ENCODE peak calls at places on chromosomes 3 and 15, in five cellular contexts. One of them, this sample, is unnamed. For H3K27me3, the result is how much of the 10 kb centered on the place peaks cover.

GRCh38 chr3:168034152-168034928 is 61.4 kb downstream of the GOLIM4 start:
- DNase-seq in CD8-positive, alpha-beta T cell: no peak
- DNase-seq in left lung: no peak
- DNase-seq in upper lobe of right lung: no peak
- DNase-seq in fibroblast of lung: peak
- DNase-seq in this sample: no peak

GRCh38 chr3:152302521-152303021 is 33.8 kb downstream of the MBNL1 start:
- DNase-seq in fibroblast of lung: peak
- DNase-seq in CD8-positive, alpha-beta T cell: no peak
- DNase-seq in left lung: no peak
- DNase-seq in upper lobe of right lung: peak
- DNase-seq in this sample: no peak

GRCh38 chr15:77144492-77145070 is 73.7 kb upstream of the TSPAN3 start:
- DNase-seq in CD8-positive, alpha-beta T cell: no peak
- DNase-seq in left lung: no peak
- DNase-seq in fibroblast of lung: peak
- DNase-seq in upper lobe of right lung: no peak
- DNase-seq in this sample: no peak

GRCh38 chr3:39278616-39278935 is 1.3 kb downstream of the CX3CR1 start:
- DNase-seq in left lung: no peak
- DNase-seq in fibroblast of lung: no peak
- DNase-seq in upper lobe of right lung: no peak
- DNase-seq in CD8-positive, alpha-beta T cell: no peak
- DNase-seq in this sample: no peak

GRCh38 chr3:127535901-127536817 is 54.4 kb downstream of the TPRA1 start:
- DNase-seq in fibroblast of lung: no peak
- DNase-seq in left lung: peak
- DNase-seq in upper lobe of right lung: no peak
- DNase-seq in CD8-positive, alpha-beta T cell: no peak
- DNase-seq in this sample: no peak

GRCh38 chr3:188901671-188902331 is 270.0 kb upstream of the TPRG1 start:
- DNase-seq in upper lobe of right lung: no peak
- DNase-seq in CD8-positive, alpha-beta T cell: no peak
- DNase-seq in fibroblast of lung: no peak
- DNase-seq in left lung: no peak
- DNase-seq in this sample: no peak

GRCh38 chr15:60526127-60526616 is 47.2 kb upstream of the ICE2 start:
- DNase-seq in fibroblast of lung: no peak
- DNase-seq in CD8-positive, alpha-beta T cell: no peak
- DNase-seq in left lung: no peak
- DNase-seq in upper lobe of right lung: no peak
- DNase-seq in this sample: no peak

GRCh38 chr3:186239321-186239720 is 122.7 kb downstream of the DGKG start:
- DNase-seq in fibroblast of lung: peak
- DNase-seq in upper lobe of right lung: no peak
- DNase-seq in left lung: no peak
- DNase-seq in CD8-positive, alpha-beta T cell: no peak
- DNase-seq in this sample: no peak

GRCh38 chr3:181690769-181691168 is 21.0 kb upstream of the SOX2 start:
- DNase-seq in left lung: no peak
- DNase-seq in fibroblast of lung: no peak
- DNase-seq in CD8-positive, alpha-beta T cell: no peak
- DNase-seq in upper lobe of right lung: no peak
- DNase-seq in this sample: no peak

GRCh38 chr15:57552678-57553334 is 38.9 kb upstream of the MYZAP start:
- DNase-seq in left lung: no peak
- DNase-seq in CD8-positive, alpha-beta T cell: no peak
- DNase-seq in upper lobe of right lung: no peak
- DNase-seq in fibroblast of lung: no peak
- DNase-seq in this sample: no peak

GRCh38 chr3:119044593-119044992 is 9.9 kb upstream of the IGSF11 start:
- DNase-seq in upper lobe of right lung: no peak
- DNase-seq in fibroblast of lung: no peak
- DNase-seq in CD8-positive, alpha-beta T cell: no peak
- DNase-seq in left lung: no peak
- DNase-seq in this sample: no peak

GRCh38 chr3:26562324-26562723 is 60.2 kb upstream of the LRRC3B start:
- DNase-seq in left lung: no peak
- DNase-seq in upper lobe of right lung: no peak
- DNase-seq in fibroblast of lung: no peak
- DNase-seq in CD8-positive, alpha-beta T cell: no peak
- DNase-seq in this sample: no peak

GRCh38 chr3:47163023-47163989 is 607 bp downstream of the SETD2 start:
- DNase-seq in CD8-positive, alpha-beta T cell: peak
- DNase-seq in left lung: peak
- DNase-seq in fibroblast of lung: peak
- DNase-seq in upper lobe of right lung: peak
- DNase-seq in this sample: peak

GRCh38 chr3:47781326-47781684 is 388 bp downstream of the SMARCC1 start:
- DNase-seq in upper lobe of right lung: peak
- DNase-seq in CD8-positive, alpha-beta T cell: peak
- DNase-seq in fibroblast of lung: no peak
- DNase-seq in left lung: peak
- DNase-seq in this sample: peak

GRCh38 chr3:186021673-186022362 is 84.0 kb upstream of the TRA2B start:
- DNase-seq in upper lobe of right lung: no peak
- DNase-seq in CD8-positive, alpha-beta T cell: no peak
- DNase-seq in left lung: no peak
- DNase-seq in fibroblast of lung: peak
- DNase-seq in this sample: no peak

GRCh38 chr15:84828433-84828908 is 11.3 kb downstream of the ALPK3 start:
- DNase-seq in fibroblast of lung: no peak
- DNase-seq in upper lobe of right lung: no peak
- DNase-seq in left lung: peak
- DNase-seq in CD8-positive, alpha-beta T cell: no peak
- DNase-seq in this sample: no peak

GRCh38 chr3:161508852-161509477 is 12.4 kb downstream of the OTOL1 start:
- DNase-seq in upper lobe of right lung: no peak
- DNase-seq in left lung: no peak
- DNase-seq in CD8-positive, alpha-beta T cell: no peak
- DNase-seq in fibroblast of lung: peak
- DNase-seq in this sample: no peak

GRCh38 chr3:160027541-160028195 is 39.0 kb downstream of the IL12A start:
- DNase-seq in upper lobe of right lung: no peak
- DNase-seq in CD8-positive, alpha-beta T cell: no peak
- DNase-seq in left lung: no peak
- DNase-seq in fibroblast of lung: peak
- DNase-seq in this sample: no peak

GRCh38 chr15:38714309-38715072 is 149.9 kb upstream of the RASGRP1 start:
- DNase-seq in fibroblast of lung: peak
- DNase-seq in upper lobe of right lung: no peak
- DNase-seq in left lung: no peak
- DNase-seq in CD8-positive, alpha-beta T cell: no peak
- DNase-seq in this sample: no peak

GRCh38 chr3:187661267-187661666 is 8.9 kb downstream of the SST start:
- DNase-seq in upper lobe of right lung: no peak
- DNase-seq in fibroblast of lung: no peak
- DNase-seq in CD8-positive, alpha-beta T cell: no peak
- DNase-seq in left lung: no peak
- DNase-seq in this sample: no peak

GRCh38 chr3:168341192-168341816 is 245.6 kb upstream of the GOLIM4 start:
- DNase-seq in upper lobe of right lung: no peak
- DNase-seq in left lung: no peak
- DNase-seq in CD8-positive, alpha-beta T cell: no peak
- DNase-seq in fibroblast of lung: peak
- DNase-seq in this sample: no peak

GRCh38 chr3:133192363-133192945 is 154.3 kb downstream of the TMEM108 start:
- DNase-seq in CD8-positive, alpha-beta T cell: no peak
- DNase-seq in fibroblast of lung: no peak
- DNase-seq in left lung: no peak
- DNase-seq in upper lobe of right lung: no peak
- DNase-seq in this sample: no peak

GRCh38 chr15:52780172-52780980 is 9.8 kb downstream of the ONECUT1 start:
- DNase-seq in left lung: peak
- DNase-seq in CD8-positive, alpha-beta T cell: peak
- DNase-seq in fibroblast of lung: peak
- DNase-seq in upper lobe of right lung: peak
- DNase-seq in this sample: peak

GRCh38 chr3:139231555-139232281 is 112.1 kb upstream of the MRPS22 start:
- DNase-seq in fibroblast of lung: no peak
- DNase-seq in left lung: no peak
- DNase-seq in CD8-positive, alpha-beta T cell: no peak
- DNase-seq in upper lobe of right lung: no peak
- DNase-seq in this sample: no peak

GRCh38 chr3:107959767-107960166 is 131.1 kb downstream of the CD47 start:
- DNase-seq in fibroblast of lung: no peak
- DNase-seq in upper lobe of right lung: no peak
- DNase-seq in left lung: no peak
- DNase-seq in CD8-positive, alpha-beta T cell: no peak
- DNase-seq in this sample: no peak

GRCh38 chr3:45994661-45995369 is 809 bp downstream of the FYCO1 start:
- DNase-seq in left lung: no peak
- DNase-seq in fibroblast of lung: no peak
- DNase-seq in upper lobe of right lung: no peak
- DNase-seq in CD8-positive, alpha-beta T cell: peak
- DNase-seq in this sample: peak

GRCh38 chr3:127012091-127012490 is 29.2 kb downstream of the PLXNA1 start:
- DNase-seq in fibroblast of lung: peak
- DNase-seq in upper lobe of right lung: no peak
- DNase-seq in left lung: no peak
- DNase-seq in CD8-positive, alpha-beta T cell: no peak
- DNase-seq in this sample: no peak

GRCh38 chr15:55980511-55980910 is 12.9 kb downstream of the NEDD4 start:
- DNase-seq in CD8-positive, alpha-beta T cell: no peak
- DNase-seq in upper lobe of right lung: no peak
- DNase-seq in left lung: no peak
- DNase-seq in fibroblast of lung: no peak
- DNase-seq in this sample: no peak

GRCh38 chr3:171187706-171188290 is 161.3 kb upstream of the SLC2A2 start:
- DNase-seq in fibroblast of lung: peak
- DNase-seq in CD8-positive, alpha-beta T cell: no peak
- DNase-seq in left lung: no peak
- DNase-seq in upper lobe of right lung: no peak
- DNase-seq in this sample: no peak

GRCh38 chr3:50607271-50608091 is 4.1 kb downstream of the CISH start:
- DNase-seq in left lung: peak
- DNase-seq in fibroblast of lung: no peak
- DNase-seq in upper lobe of right lung: no peak
- DNase-seq in CD8-positive, alpha-beta T cell: no peak
- DNase-seq in this sample: no peak

GRCh38 chr15:74752011-74752410 is 3.4 kb downstream of the CYP1A2 start:
- DNase-seq in upper lobe of right lung: no peak
- DNase-seq in left lung: no peak
- DNase-seq in fibroblast of lung: no peak
- DNase-seq in CD8-positive, alpha-beta T cell: no peak
- DNase-seq in this sample: no peak
- H3K27me3 ChIP-seq in upper lobe of right lung: under half
- H3K27me3 ChIP-seq in left lung: under half
- H3K27me3 ChIP-seq in fibroblast of lung: under half
- H3K27me3 ChIP-seq in CD8-positive, alpha-beta T cell: under half
- H3K27me3 ChIP-seq in this sample: under half

DNA sequence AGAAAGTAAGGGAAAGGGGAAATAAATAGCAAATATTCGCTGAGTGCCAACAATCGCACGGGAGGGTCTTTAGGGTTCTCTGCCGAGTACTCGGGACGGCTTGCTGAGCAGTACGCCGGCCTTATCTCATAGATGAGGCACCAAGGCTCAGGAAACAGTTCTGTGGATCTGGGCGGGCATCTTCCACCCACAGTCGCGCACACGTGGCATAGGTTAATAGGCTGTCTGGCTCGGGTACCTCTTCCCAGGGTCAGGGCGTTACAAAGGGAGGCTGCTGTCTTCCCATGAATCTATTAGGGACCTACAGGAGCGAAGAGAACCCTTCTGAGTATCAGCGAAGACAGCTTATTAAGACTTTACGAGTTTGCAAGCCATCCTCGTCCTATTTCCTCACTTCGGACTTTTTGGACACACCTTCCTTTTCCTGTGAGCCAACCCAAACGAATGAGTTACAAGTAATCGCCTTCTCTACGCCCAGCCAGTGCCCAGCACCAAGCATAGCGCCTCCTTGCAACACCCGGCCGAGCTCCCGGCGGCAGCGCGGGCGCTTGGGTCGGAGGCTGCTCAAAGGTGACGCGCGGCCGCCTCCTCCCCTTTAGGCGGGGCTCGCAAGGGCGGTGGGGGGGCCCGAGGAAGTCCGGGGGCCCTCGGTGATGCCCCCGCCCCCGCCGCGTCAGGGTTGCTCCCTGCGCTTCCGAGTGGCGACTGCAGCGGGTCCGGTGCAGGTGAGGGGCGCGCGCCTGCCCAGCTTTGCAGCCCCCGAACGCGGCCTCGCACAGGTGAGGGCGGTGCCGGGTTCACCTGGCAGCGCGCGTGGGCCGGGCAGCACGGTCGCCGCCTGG is at the start of gene MCTP2:
- DNase-seq in upper lobe of right lung: peak
- DNase-seq in CD8-positive, alpha-beta T cell: peak
- DNase-seq in left lung: peak
- DNase-seq in fibroblast of lung: peak
- DNase-seq in this sample: peak
- TF ChIP-seq CTCF in upper lobe of right lung: no peak
- TF ChIP-seq CTCF in CD8-positive, alpha-beta T cell: no peak
- TF ChIP-seq CTCF in left lung: no peak
- TF ChIP-seq CTCF in fibroblast of lung: no peak
- TF ChIP-seq CTCF in this sample: no peak

GRCh38 chr15:47466357-47466756 is 250.9 kb upstream of the SEMA6D start:
- DNase-seq in CD8-positive, alpha-beta T cell: no peak
- DNase-seq in fibroblast of lung: peak
- DNase-seq in upper lobe of right lung: no peak
- DNase-seq in left lung: no peak
- DNase-seq in this sample: no peak
- H3K27ac ChIP-seq in CD8-positive, alpha-beta T cell: no peak
- H3K27ac ChIP-seq in fibroblast of lung: no peak
- H3K27ac ChIP-seq in upper lobe of right lung: no peak
- H3K27ac ChIP-seq in left lung: no peak
- H3K27ac ChIP-seq in this sample: no peak

GRCh38 chr3:10585945-10586344 is 80.6 kb upstream of the ATP2B2 start:
- DNase-seq in left lung: no peak
- DNase-seq in fibroblast of lung: no peak
- DNase-seq in CD8-positive, alpha-beta T cell: no peak
- DNase-seq in upper lobe of right lung: no peak
- DNase-seq in this sample: no peak
- H3K27me3 ChIP-seq in left lung: under half
- H3K27me3 ChIP-seq in fibroblast of lung: under half
- H3K27me3 ChIP-seq in CD8-positive, alpha-beta T cell: under half
- H3K27me3 ChIP-seq in upper lobe of right lung: under half
- H3K27me3 ChIP-seq in this sample: under half